ENCODE peak calls at places on chromosome 20, in five cellular contexts. M is left lung, A is AG09309, K is GM12865, X is esophagus muscularis mucosa. E is an unnamed sample.

GRCh38 chr20:13659288-13659687 is 20.6 kb upstream of the TASP1 start:
- DNase-seq in X (no peak), K (peak; percentile 76), A (no peak), M (no peak), E (no peak)

GRCh38 chr20:13348301-13349239 is 127.5 kb downstream of the ISM1 start:
- DNase-seq in X (no peak), M (no peak), K (no peak), A (no peak), E (no peak)

GRCh38 chr20:7859371-7859802 is 80.9 kb downstream of the HAO1 start:
- DNase-seq in M (no peak), K (peak; percentile 35), A (peak; percentile 32), X (no peak), E (peak; percentile 32)

GRCh38 chr20:408843-409696 is 971 bp downstream of the RBCK1 start:
- DNase-seq in M (no peak), K (peak; percentile 58), X (no peak), A (no peak), E (peak; percentile 25)

GRCh38 chr20:58174708-58175287 is 53.7 kb downstream of the ANKRD60 start:
- DNase-seq in A (no peak), K (no peak), X (no peak), M (peak; percentile 49), E (no peak)

GRCh38 chr20:24959591-24960301 is 10.7 kb downstream of the CST7 start:
- DNase-seq in M (no peak), K (no peak), A (no peak), X (no peak), E (no peak)

GRCh38 chr20:48659888-48660287 is 167.9 kb downstream of the PREX1 start:
- DNase-seq in X (no peak), A (no peak), M (no peak), K (no peak), E (no peak)

GRCh38 chr20:59748555-59749292 is 144.4 kb downstream of the PHACTR3 start:
- DNase-seq in M (no peak), X (no peak), K (no peak), A (peak; percentile 80), E (no peak)

GRCh38 chr20:49690899-49691620 is 22.6 kb downstream of the B4GALT5 start:
- DNase-seq in A (no peak), M (no peak), K (no peak), X (no peak), E (no peak)

GRCh38 chr20:20734475-20734948 is 22.1 kb upstream of the RALGAPA2 start:
- DNase-seq in X (peak; percentile 90), M (no peak), A (no peak), K (peak; percentile 48), E (peak; percentile 72)

GRCh38 chr20:45311589-45312211 is 3.6 kb upstream of the MATN4 start:
- DNase-seq in K (peak; percentile 68), X (no peak), M (peak; percentile 93), A (no peak), E (peak; percentile 44)

GRCh38 chr20:3107464-3108025 is 23.0 kb upstream of the AVP start:
- DNase-seq in K (no peak), M (no peak), X (no peak), A (no peak), E (no peak)

GRCh38 chr20:1281279-1282057 is 15.4 kb downstream of the SNPH start:
- DNase-seq in K (no peak), X (no peak), M (no peak), A (no peak), E (no peak)

GRCh38 chr20:38730167-38730988 is 6.1 kb downstream of the SLC32A1 start:
- DNase-seq in M (no peak), K (no peak), A (no peak), X (no peak), E (no peak)

GRCh38 chr20:44796758-44797457 is 13.4 kb downstream of the RIMS4 start:
- DNase-seq in A (no peak), X (no peak), K (no peak), M (no peak), E (no peak)

GRCh38 chr20:57756921-57757320 is 47.1 kb upstream of the PMEPA1 start:
- DNase-seq in X (no peak), K (no peak), A (no peak), M (no peak), E (no peak)

GRCh38 chr20:6519556-6519955 is 247.9 kb upstream of the BMP2 start:
- DNase-seq in K (no peak), M (no peak), X (no peak), A (no peak), E (no peak)

GRCh38 chr20:3238616-3239025 is 369 bp downstream of the SLC4A11 start:
- DNase-seq in M (peak; percentile 85), K (peak; percentile 70), A (no peak), X (no peak), E (no peak)

GRCh38 chr20:29873946-29874345 is 1383.5 kb upstream of the DEFB115 start:
- DNase-seq in K (peak; percentile 76), X (peak; percentile 91), A (no peak), M (peak; percentile 94), E (no peak)

GRCh38 chr20:32386091-32386490 is 28.0 kb downstream of the ASXL1 start:
- DNase-seq in M (no peak), K (no peak), X (no peak), A (no peak), E (no peak)

GRCh38 chr20:32380745-32381144 is 22.6 kb downstream of the ASXL1 start:
- DNase-seq in M (no peak), A (no peak), X (no peak), K (no peak), E (no peak)

GRCh38 chr20:32378461-32378860 is 20.3 kb downstream of the ASXL1 start:
- DNase-seq in K (no peak), A (no peak), X (no peak), M (no peak), E (no peak)

GRCh38 chr20:32385541-32385940 is 27.4 kb downstream of the ASXL1 start:
- DNase-seq in M (no peak), K (no peak), X (no peak), A (no peak), E (no peak)

GRCh38 chr20:32382102-32382950 is 24.2 kb downstream of the ASXL1 start:
- DNase-seq in M (no peak), X (no peak), K (no peak), A (no peak), E (no peak)
- H3K4me3 ChIP-seq in M (no peak overlapping the region), X (no peak overlapping the region), K (no peak overlapping the region), A (no peak overlapping the region), E (no peak overlapping the region)

DNA sequence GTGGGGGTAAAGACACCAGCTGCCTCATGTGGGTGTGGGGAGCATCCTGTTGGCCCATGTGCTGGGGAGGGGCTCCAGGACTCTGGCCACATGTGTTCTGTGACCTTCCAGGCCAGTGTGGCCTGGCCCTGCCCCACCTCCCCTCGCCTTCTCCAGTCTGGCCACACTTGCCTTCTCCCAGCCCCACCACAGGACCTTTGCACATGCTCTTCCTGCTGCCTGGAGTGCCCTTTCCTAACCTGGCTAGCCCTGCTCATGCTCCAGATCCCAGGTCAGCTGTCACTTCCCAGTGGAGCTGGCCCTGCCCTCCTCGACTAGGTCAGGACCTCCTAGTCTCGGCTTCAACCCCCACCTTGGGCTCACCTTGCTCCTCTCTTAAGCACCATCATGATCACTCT is 183.8 kb downstream of the CDH4 start:
- DNase-seq in A (no peak), M (no peak), X (no peak), K (no peak), E (no peak)
- H3K4me3 ChIP-seq in A (no peak overlapping the region), M (no peak overlapping the region), X (no peak overlapping the region), K (no peak overlapping the region), E (no peak overlapping the region)

DNA sequence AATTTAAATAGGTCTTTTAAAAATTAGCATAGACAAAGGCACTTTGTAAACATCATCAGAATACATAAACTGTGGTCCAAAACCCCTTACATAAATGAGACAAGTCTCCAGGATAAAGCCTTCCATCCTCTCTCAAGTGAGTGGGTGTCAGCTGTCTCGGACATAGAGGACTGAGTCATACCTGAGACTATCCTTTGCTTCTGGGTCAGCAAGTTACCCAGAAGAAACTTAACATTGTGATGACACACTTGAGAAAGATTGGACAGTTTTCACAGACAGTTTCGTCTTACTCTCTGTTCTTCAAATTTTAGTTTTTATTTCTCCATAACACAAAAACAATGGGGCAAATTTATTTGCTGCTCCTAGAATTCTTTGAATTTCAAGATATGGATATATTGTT is 838.0 kb downstream of the DHX35 start:
- DNase-seq in X (no peak), M (no peak), A (peak; percentile 29), K (peak; percentile 29), E (no peak)
- H3K4me3 ChIP-seq in X (no peak overlapping the region), M (no peak overlapping the region), A (no peak overlapping the region), K (no peak overlapping the region), E (no peak overlapping the region)

GRCh38 chr20:17315491-17316231 is 88.8 kb downstream of the PCSK2 start:
- DNase-seq in M (peak; percentile 72), A (no peak), K (no peak), X (no peak), E (no peak)
- H3K4me3 ChIP-seq in M (no peak overlapping the region), A (no peak overlapping the region), K (no peak overlapping the region), X (peak overlapping the region; percentile 16), E (no peak overlapping the region)